ENCODE peak calls at places on chromosome 20, in four cellular contexts. Z is heart right ventricle, L is uterus, Y is pancreas. A is an unnamed sample.

GRCh38 chr20:48052492-48052870 is 267.2 kb upstream of the SULF2 start:
- DNase-seq in Z (no peak), L (no peak), Y (no peak), A (peak; percentile 17)

GRCh38 chr20:58286729-58287128 is 22.8 kb upstream of the RAB22A start:
- DNase-seq in Z (no peak), L (no peak), Y (no peak), A (no peak)

GRCh38 chr20:24668791-24669190 is 199.4 kb downstream of the SYNDIG1 start:
- DNase-seq in Z (no peak), L (no peak), Y (no peak), A (no peak)

GRCh38 chr20:37388831-37389230 is 42.9 kb downstream of the SRC start:
- DNase-seq in Z (no peak), L (peak; percentile 13), Y (no peak), A (no peak)

GRCh38 chr20:45095753-45096371 is 5.1 kb downstream of the KCNS1 start:
- DNase-seq in Z (no peak), L (peak; percentile 52), Y (peak; percentile 21), A (peak; percentile 59)

GRCh38 chr20:32333988-32334885 is 23.9 kb upstream of the ASXL1 start:
- DNase-seq in Z (peak; percentile 68), L (peak; percentile 25), Y (peak; percentile 59), A (no peak)

GRCh38 chr20:39133205-39133604 is 171.1 kb downstream of the DHX35 start:
- DNase-seq in Z (no peak), L (no peak), Y (no peak), A (no peak)

GRCh38 chr20:11686900-11687543 is 230.7 kb upstream of the BTBD3 start:
- DNase-seq in Z (peak; percentile 41), L (no peak), Y (peak; percentile 60), A (peak; percentile 4)

GRCh38 chr20:823326-823902 is 10.1 kb upstream of the FAM110A start:
- DNase-seq in Z (no peak), L (no peak), Y (no peak), A (no peak)

GRCh38 chr20:25750220-25750764 is 53.6 kb upstream of the ZNF337 start:
- DNase-seq in Z (no peak), L (no peak), Y (no peak), A (no peak)
- H3K4me3 ChIP-seq in Z (peak overlapping the region; percentile 57), L (peak overlapping the region; percentile 32), Y (peak overlapping the region; percentile 39), A (peak overlapping the region; percentile 57)

GRCh38 chr20:10636326-10636818 is 37.4 kb downstream of the JAG1 start:
- DNase-seq in Z (no peak), L (no peak), Y (no peak), A (peak; percentile 48)
- TF ChIP-seq CTCF in Z (no peak), L (no peak), Y (no peak), A (no peak)

GRCh38 chr20:1897965-1898464 is 2.8 kb downstream of the SIRPA start:
- DNase-seq in Z (no peak), L (no peak), Y (no peak), A (peak; percentile 52)

GRCh38 chr20:1894951-1895673 is at the start of gene SIRPA:
- DNase-seq in Z (peak; percentile 67), L (peak; percentile 78), Y (peak; percentile 54), A (peak; percentile 69)

GRCh38 chr20:1897486-1897885 is 2.3 kb downstream of the SIRPA start:
- DNase-seq in Z (no peak), L (no peak), Y (no peak), A (no peak)

GRCh38 chr20:1895674-1896496 is 678 bp downstream of the SIRPA start:
- DNase-seq in Z (peak; percentile 29), L (peak; percentile 32), Y (no peak), A (peak; percentile 31)

DNA sequence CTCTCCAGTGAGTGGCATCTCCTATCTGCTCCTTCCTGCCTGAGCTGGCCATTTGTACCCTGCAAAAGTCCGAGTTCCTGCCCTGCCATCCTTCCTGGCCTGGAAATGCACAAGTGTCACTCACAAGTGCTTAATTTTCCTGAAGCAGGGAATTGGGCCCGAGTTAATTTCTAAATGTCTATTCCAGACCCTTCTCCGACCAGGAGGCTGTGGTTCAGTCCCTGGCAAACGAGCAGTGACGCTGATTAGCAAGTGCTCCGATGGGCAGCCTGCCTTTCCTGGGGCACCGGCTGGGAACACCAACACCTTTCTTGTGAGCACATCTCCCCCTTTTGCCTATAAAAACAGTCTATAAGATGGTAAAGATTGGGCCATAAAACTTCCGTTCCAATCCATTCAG is 1.7 kb downstream of the SIRPA start:
- DNase-seq in Z (no peak), L (no peak), Y (no peak), A (no peak)
- H3K4me3 ChIP-seq in Z (peak overlapping the region; percentile 80), L (no peak overlapping the region), Y (no peak overlapping the region), A (peak overlapping the region; percentile 88)

DNA sequence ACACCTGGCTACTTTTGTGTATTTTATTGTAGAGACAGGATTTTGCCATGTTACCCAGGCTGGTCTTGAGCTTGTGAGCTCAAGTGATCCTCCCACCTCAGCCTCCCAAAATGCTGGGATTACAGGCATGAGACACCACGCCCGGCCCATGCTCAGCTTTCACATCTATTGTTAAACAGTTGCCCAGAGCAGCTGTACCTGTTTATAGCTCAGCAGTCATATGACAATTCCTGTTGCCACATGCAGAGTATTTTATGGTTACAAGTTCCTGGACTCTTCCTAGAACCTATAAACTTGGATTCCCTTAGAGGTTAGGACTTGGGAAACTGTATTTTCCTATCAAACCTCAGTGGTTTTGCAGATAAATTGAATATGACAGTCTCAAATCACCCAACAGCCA is 188.3 kb upstream of the KCNG1 start:
- DNase-seq in Z (no peak), L (no peak), Y (no peak), A (no peak)
- TF ChIP-seq CTCF in Z (no peak), L (no peak), Y (no peak), A (no peak)

GRCh38 chr20:34637245-34638185 is 39.4 kb downstream of the PIGU start:
- DNase-seq in Z (no peak), L (peak; percentile 56), Y (no peak), A (peak; percentile 93)
- H3K4me3 ChIP-seq in Z (no peak overlapping the region), L (no peak overlapping the region), Y (no peak overlapping the region), A (no peak overlapping the region)

GRCh38 chr20:52105573-52106422 is 85.8 kb downstream of the ZFP64 start:
- DNase-seq in Z (no peak), L (no peak), Y (no peak), A (peak; percentile 21)
- TF ChIP-seq CTCF in Z (no peak), L (no peak), Y (no peak), A (peak; percentile 37)

GRCh38 chr20:50320005-50320909 is 129.6 kb downstream of the CEBPB start:
- DNase-seq in Z (no peak), L (no peak), Y (no peak), A (no peak)

GRCh38 chr20:50322703-50323131 is 132.1 kb downstream of the CEBPB start:
- DNase-seq in Z (no peak), L (no peak), Y (no peak), A (no peak)

GRCh38 chr20:50321797-50322480 is 131.3 kb downstream of the CEBPB start:
- DNase-seq in Z (no peak), L (peak; percentile 59), Y (no peak), A (peak; percentile 39)

GRCh38 chr20:50323209-50323608 is 132.6 kb downstream of the CEBPB start:
- DNase-seq in Z (no peak), L (no peak), Y (no peak), A (peak; percentile 27)

GRCh38 chr20:50320910-50321796 is 130.5 kb downstream of the CEBPB start:
- DNase-seq in Z (peak; percentile 85), L (peak; percentile 97), Y (peak; percentile 88), A (peak; percentile 90)
- H3K4me3 ChIP-seq in Z (no peak overlapping the region), L (peak overlapping the region; percentile 43), Y (peak overlapping the region; percentile 34), A (peak overlapping the region; percentile 62)

A was measured in AG10803.